ENCODE peak calls at places on chromosomes 4 and X, in five cellular contexts. V is HAP-1, S is NCI-H2081, T is GM23248, I is NCI-H1436. D is an unnamed sample.

GRCh38 chr4:40189997-40190396 is 6.8 kb upstream of the RHOH start:
- DNase-seq in V (no peak), S (peak), T (no peak), I (peak), D (peak)

GRCh38 chrX:25976683-25977310 is 161.3 kb upstream of the MAGEB18 start:
- DNase-seq in V (no peak), S (no peak), T (no peak), I (no peak), D (no peak)

GRCh38 chr4:575281-576141 is 584 bp downstream of the TMEM271 start:
- DNase-seq in V (peak), S (peak), T (peak), I (no peak), D (no peak)

GRCh38 chr4:3368841-3369760 is 72.7 kb upstream of the HGFAC start:
- DNase-seq in V (no peak), S (peak), T (no peak), I (no peak), D (no peak)

GRCh38 chrX:24494544-24495113 is 29.5 kb downstream of the PDK3 start:
- DNase-seq in V (peak), S (peak), T (peak), I (no peak), D (peak)

GRCh38 chr4:71570492-71570891 is 213.4 kb downstream of the GC start:
- DNase-seq in V (no peak), S (no peak), T (no peak), I (no peak), D (no peak)

GRCh38 chr4:137597751-137598493 is 65.6 kb upstream of the PCDH18 start:
- DNase-seq in V (no peak), S (no peak), T (no peak), I (no peak), D (no peak)

GRCh38 chr4:157072002-157072401 is 3.9 kb upstream of the GLRB start:
- DNase-seq in V (no peak), S (no peak), T (peak), I (no peak), D (no peak)

GRCh38 chr4:159341486-159341885 is 238.6 kb downstream of the RAPGEF2 start:
- DNase-seq in V (no peak), S (no peak), T (peak), I (no peak), D (no peak)

GRCh38 chr4:106707776-106708603 is 328.1 kb downstream of the DKK2 start:
- DNase-seq in V (no peak), S (no peak), T (peak), I (no peak), D (no peak)